ENCODE peak calls at places on chromosomes 1 and 21, in five cellular contexts. C is transverse colon, A is stomach, H is upper lobe of left lung, U is H1. J is an unnamed sample. For H3K4me1, the result is how much of the 10 kb centered on the place peaks cover.

GRCh38 chr1:54016343-54017282 is 1.4 kb downstream of the LDLRAD1 start:
- DNase-seq in C (peak), A (peak), H (no peak), U (peak), J (no peak)

GRCh38 chr1:111145963-111146768 is 6.1 kb downstream of the CEPT1 start:
- DNase-seq in C (no peak), A (no peak), H (no peak), U (no peak), J (no peak)

GRCh38 chr1:226659136-226659535 is 79.9 kb downstream of the ITPKB start:
- DNase-seq in C (no peak), A (no peak), H (no peak), U (no peak), J (peak)

GRCh38 chr21:46168238-46168637 is 12.9 kb upstream of the FTCD start:
- DNase-seq in C (no peak), A (no peak), H (peak), U (peak), J (peak)

GRCh38 chr1:109793486-109794318 is 30.0 kb upstream of the EPS8L3 start:
- DNase-seq in C (peak), A (peak), H (no peak), U (no peak), J (peak)

GRCh38 chr1:17661546-17662157 is 93.5 kb upstream of the ACTL8 start:
- DNase-seq in C (peak), A (peak), H (no peak), U (peak), J (peak)

GRCh38 chr1:33563702-33564101 is 91.3 kb downstream of the ZSCAN20 start:
- DNase-seq in C (no peak), A (no peak), H (no peak), U (no peak), J (no peak)

GRCh38 chr1:14929547-14930223 is 223.9 kb upstream of the TMEM51 start:
- DNase-seq in C (peak), A (peak), H (no peak), U (no peak), J (no peak)

GRCh38 chr21:39144191-39144590 is 39.1 kb downstream of the PSMG1 start:
- DNase-seq in C (no peak), A (no peak), H (no peak), U (no peak), J (no peak)

GRCh38 chr1:229869225-229869624 is 197.8 kb upstream of the GALNT2 start:
- DNase-seq in C (no peak), A (no peak), H (no peak), U (no peak), J (no peak)

GRCh38 chr1:235806128-235806527 is 60.6 kb downstream of the LYST start:
- DNase-seq in C (no peak), A (no peak), H (no peak), U (no peak), J (no peak)

GRCh38 chr1:117229217-117229616 is 18.5 kb upstream of the VTCN1 start:
- DNase-seq in C (no peak), A (no peak), H (no peak), U (no peak), J (no peak)

GRCh38 chr1:93219443-93219842 is 38.9 kb downstream of the CCDC18 start:
- DNase-seq in C (no peak), A (no peak), H (no peak), U (no peak), J (no peak)

GRCh38 chr1:203424861-203425667 is 50.5 kb upstream of the PRELP start:
- DNase-seq in C (no peak), A (no peak), H (no peak), U (no peak), J (no peak)

GRCh38 chr1:238458924-238459323 is 568.2 kb upstream of the ZP4 start:
- DNase-seq in C (no peak), A (no peak), H (no peak), U (no peak), J (no peak)

GRCh38 chr1:20375563-20375962 is 84.9 kb downstream of the VWA5B1 start:
- DNase-seq in C (no peak), A (no peak), H (no peak), U (no peak), J (peak)

GRCh38 chr1:47611992-47612391 is 174.1 kb downstream of the FOXD2 start:
- DNase-seq in C (no peak), A (no peak), H (no peak), U (no peak), J (no peak)

GRCh38 chr1:213094446-213094845 is 43.4 kb downstream of the RPS6KC1 start:
- DNase-seq in C (no peak), A (no peak), H (no peak), U (no peak), J (no peak)

GRCh38 chr1:179953974-179954493 is 576 bp upstream of the CEP350 start:
- DNase-seq in C (peak), A (no peak), H (no peak), U (peak), J (peak)

GRCh38 chr21:16409341-16409740 is 679.6 kb downstream of the USP25 start:
- DNase-seq in C (no peak), A (no peak), H (no peak), U (no peak), J (no peak)

GRCh38 chr21:16573581-16573980 is 843.8 kb downstream of the USP25 start:
- DNase-seq in C (no peak), A (no peak), H (no peak), U (no peak), J (no peak)

GRCh38 chr1:34342334-34342733 is 165.6 kb downstream of the C1orf94 start:
- DNase-seq in C (no peak), A (no peak), H (no peak), U (no peak), J (no peak)

GRCh38 chr1:40866408-40866788 is 4.2 kb upstream of the CITED4 start:
- DNase-seq in C (no peak), A (no peak), H (no peak), U (no peak), J (no peak)

GRCh38 chr1:176847052-176847451 is 317.5 kb downstream of the ASTN1 start:
- DNase-seq in C (no peak), A (no peak), H (no peak), U (no peak), J (peak)

GRCh38 chr1:178609015-178609414 is 96.1 kb downstream of the TEX35 start:
- DNase-seq in C (no peak), A (no peak), H (no peak), U (no peak), J (no peak)

GRCh38 chr1:209648931-209649776 is 3.1 kb downstream of the LAMB3 start:
- DNase-seq in C (peak), A (peak), H (no peak), U (no peak), J (no peak)

GRCh38 chr1:115222616-115223402 is 115.2 kb downstream of the NGF start:
- DNase-seq in C (no peak), A (no peak), H (no peak), U (no peak), J (no peak)

GRCh38 chr1:43062527-43063080 is 103.9 kb upstream of the SLC2A1 start:
- DNase-seq in C (no peak), A (no peak), H (no peak), U (no peak), J (no peak)

GRCh38 chr1:220483700-220484099 is 44.2 kb upstream of the MARK1 start:
- DNase-seq in C (no peak), A (no peak), H (no peak), U (no peak), J (no peak)

GRCh38 chr1:244651956-244652698 is 799 bp upstream of the DESI2 start:
- DNase-seq in C (no peak), A (no peak), H (no peak), U (no peak), J (no peak)

GRCh38 chr1:182367928-182368327 is 23.7 kb downstream of the GLUL start:
- DNase-seq in C (no peak), A (no peak), H (no peak), U (no peak), J (no peak)

GRCh38 chr1:98048234-98048633 is 127.4 kb upstream of the DPYD start:
- DNase-seq in C (peak), A (peak), H (peak), U (peak), J (peak)
- TF ChIP-seq POLR2AphosphoS5 in C (no peak), A (peak), H (no peak), U (no peak), J (no peak)

DNA sequence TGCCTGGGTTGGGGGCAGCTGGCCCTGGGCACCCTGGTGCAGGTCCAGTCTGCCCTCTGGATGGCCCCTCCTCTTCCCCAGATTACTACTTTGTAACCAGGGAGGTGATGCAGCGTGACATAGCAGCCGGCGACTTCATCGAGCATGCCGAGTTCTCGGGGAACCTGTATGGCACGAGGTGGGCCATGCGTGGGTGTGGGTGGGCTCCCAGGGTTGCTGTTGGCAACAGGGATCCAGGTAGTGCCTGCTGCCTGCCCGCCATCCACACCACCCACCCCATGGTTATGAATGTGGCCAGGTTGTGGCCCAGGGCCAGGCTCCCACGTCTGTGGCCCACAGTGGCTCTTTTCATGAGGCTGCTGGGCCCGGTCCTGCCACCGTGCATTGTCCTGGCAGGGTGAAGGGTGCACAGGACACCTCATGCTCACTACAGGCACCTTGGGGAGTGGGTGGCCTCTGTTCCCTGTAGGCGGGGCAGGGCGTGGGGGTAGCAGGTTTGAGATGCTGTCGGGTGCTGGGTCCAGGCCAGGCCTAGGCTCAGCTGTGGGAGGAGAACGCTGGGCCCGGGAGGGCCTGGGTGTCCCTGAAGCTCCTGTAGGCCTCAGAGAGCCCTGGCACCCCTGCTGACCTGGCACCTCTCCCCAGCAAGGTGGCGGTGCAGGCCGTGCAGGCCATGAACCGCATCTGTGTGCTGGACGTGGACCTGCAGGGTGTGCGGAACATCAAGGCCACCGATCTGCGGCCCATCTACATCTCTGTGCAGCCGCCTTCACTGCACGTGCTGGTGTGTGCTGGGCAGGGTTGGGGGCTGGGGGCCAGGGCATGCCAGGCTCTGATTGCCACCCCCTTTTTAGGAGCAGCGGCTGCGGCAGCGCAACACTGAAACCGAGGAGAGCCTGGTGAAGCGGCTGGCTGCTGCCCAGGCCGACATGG is 2.7 kb upstream of the GJC2 start:
- DNase-seq in C (no peak), A (no peak), H (peak), U (no peak), J (no peak)
- H3K4me1 ChIP-seq in C (half or more), A (half or more), H (half or more), U (under half), J (half or more)

DNA sequence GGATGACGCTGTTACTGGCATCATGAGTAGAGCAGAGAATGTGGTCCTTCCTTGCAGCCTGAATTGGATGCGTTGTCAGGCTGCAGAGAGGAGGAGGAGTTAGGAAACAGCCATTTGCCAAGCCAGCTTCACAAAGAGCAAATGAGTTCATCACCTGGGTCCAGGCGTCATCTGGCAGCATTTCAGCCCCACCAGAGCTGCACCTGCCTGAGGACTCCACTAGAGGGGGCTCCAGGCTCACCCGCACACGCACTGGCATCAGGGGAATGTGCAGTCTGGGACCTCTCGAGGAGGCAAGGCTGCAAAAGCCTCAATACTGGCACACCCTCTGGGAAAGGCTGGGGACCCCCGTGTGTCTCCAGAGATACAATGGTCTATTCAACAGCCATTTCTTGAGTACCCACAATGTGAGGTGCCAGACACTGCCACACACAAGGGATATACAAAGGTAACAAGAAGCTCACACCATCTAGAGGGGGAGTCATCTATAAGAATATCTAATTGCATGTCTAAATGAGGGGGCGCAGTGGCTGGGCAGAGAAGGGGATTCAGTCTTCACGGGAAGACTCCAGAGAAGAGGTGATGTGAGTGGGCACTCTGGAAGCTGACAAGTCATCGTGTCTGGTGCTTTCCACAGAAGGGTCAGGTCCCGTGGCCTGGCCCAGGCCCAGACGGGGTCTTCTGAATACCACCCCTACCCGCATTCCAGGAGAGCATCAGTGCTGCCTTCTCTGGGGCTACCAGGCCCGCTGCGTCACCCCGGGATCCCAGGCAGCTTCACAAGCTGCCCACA is 53.5 kb upstream of the CNTN2 start:
- DNase-seq in C (peak), A (peak), H (no peak), U (peak), J (peak)
- TF ChIP-seq POLR2AphosphoS5 in C (no peak), A (no peak), H (no peak), U (no peak), J (no peak)

GRCh38 chr1:12461764-12462163 is 156.2 kb downstream of the DHRS3 start:
- DNase-seq in C (no peak), A (no peak), H (no peak), U (no peak), J (no peak)
- H3K4me1 ChIP-seq in C (half or more), A (half or more), H (half or more), U (under half), J (half or more)

GRCh38 chr1:206841609-206842323 is 23.7 kb upstream of the IL20 start:
- DNase-seq in C (no peak), A (no peak), H (no peak), U (no peak), J (no peak)
- TF ChIP-seq POLR2AphosphoS5 in C (no peak), A (no peak), H (no peak), U (no peak), J (no peak)

DNA sequence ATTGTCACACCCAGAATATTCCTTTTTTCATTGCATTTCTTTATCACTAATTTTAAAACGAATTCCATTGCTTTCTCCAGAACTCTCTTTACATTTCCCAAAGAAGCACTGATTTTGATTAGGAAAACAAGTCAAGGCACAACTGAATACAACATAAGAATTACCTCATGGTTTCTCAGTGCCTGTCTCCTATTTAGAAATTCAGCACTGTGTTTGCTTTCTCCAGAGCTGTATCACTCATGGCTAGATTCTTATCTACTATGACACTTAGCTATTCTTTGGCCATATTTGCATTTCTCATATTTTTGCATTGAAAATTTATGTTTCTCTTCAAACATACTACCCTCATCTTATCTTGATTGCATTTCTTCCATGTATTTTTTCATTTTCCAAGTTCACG is 1402.0 kb downstream of the MRPL39 start:
- DNase-seq in C (no peak), A (no peak), H (no peak), U (no peak), J (no peak)
- H3K4me1 ChIP-seq in C (under half), A (under half), H (under half), U (under half), J (under half)